ENCODE peak calls at places on chromosomes 13 and 19, in eight cellular contexts. O is astrocyte of the spinal cord, Q is kidney epithelial cell, H is foreskin fibroblast, T is gastrocnemius medialis, U is HFF-Myc, Z is endothelial cell of umbilical vein, F is cardiac muscle cell. M is an unnamed sample.

GRCh38 chr19:3389446-3389778 is 23.0 kb downstream of the NFIC start:
- DNase-seq in O (no peak), Q (no peak), U (no peak), Z (no peak), T (no peak), F (no peak), H (no peak), M (no peak)

GRCh38 chr13:94987869-94988268 is 275.5 kb upstream of the SOX21 start:
- DNase-seq in U (no peak), Q (no peak), H (peak), F (no peak), T (no peak), Z (no peak), O (no peak), M (no peak)

GRCh38 chr13:102930566-102930965 is 84.7 kb downstream of the ERCC5 start:
- DNase-seq in Z (no peak), H (no peak), U (no peak), F (no peak), T (peak), Q (no peak), O (no peak), M (no peak)

GRCh38 chr13:110628477-110628793 is 13.1 kb downstream of the NAXD start:
- DNase-seq in Z (no peak), F (peak), O (peak), T (no peak), Q (no peak), H (no peak), U (no peak), M (no peak)

GRCh38 chr13:26605845-26606244 is 48.4 kb downstream of the WASF3 start:
- DNase-seq in H (no peak), U (no peak), Z (no peak), T (no peak), O (no peak), F (no peak), Q (no peak), M (no peak)

GRCh38 chr19:49863935-49864320 is 3.4 kb downstream of the PNKP start:
- DNase-seq in O (no peak), F (no peak), T (no peak), H (no peak), Q (no peak), Z (no peak), U (no peak), M (no peak)

GRCh38 chr13:112245959-112246358 is 130.2 kb upstream of the SPACA7 start:
- DNase-seq in U (no peak), H (no peak), Z (no peak), Q (no peak), F (no peak), T (no peak), O (no peak), M (no peak)

GRCh38 chr19:4720037-4720700 is 3.5 kb downstream of the DPP9 start:
- DNase-seq in Q (no peak), T (no peak), U (no peak), O (no peak), H (no peak), F (no peak), Z (no peak), M (no peak)

GRCh38 chr13:78228211-78228610 is 309.6 kb upstream of the EDNRB start:
- DNase-seq in T (no peak), H (no peak), Z (no peak), Q (no peak), F (peak), U (no peak), O (no peak), M (no peak)

GRCh38 chr19:55209430-55210119 is at the start of gene PTPRH:
- DNase-seq in U (no peak), O (peak), Q (no peak), F (no peak), T (no peak), H (no peak), Z (no peak), M (no peak)

GRCh38 chr13:40187836-40188591 is 478.4 kb downstream of the FOXO1 start:
- DNase-seq in Z (no peak), U (no peak), O (peak), T (no peak), H (no peak), Q (no peak), F (no peak), M (no peak)

GRCh38 chr13:109869312-109870237 is 83.2 kb upstream of the IRS2 start:
- DNase-seq in F (peak), Q (peak), T (peak), O (peak), U (peak), Z (peak), H (peak), M (peak)

GRCh38 chr19:16067205-16067938 is 8.9 kb upstream of the TPM4 start:
- DNase-seq in U (no peak), Z (peak), F (peak), H (peak), O (peak), T (no peak), Q (no peak), M (peak)

DNA sequence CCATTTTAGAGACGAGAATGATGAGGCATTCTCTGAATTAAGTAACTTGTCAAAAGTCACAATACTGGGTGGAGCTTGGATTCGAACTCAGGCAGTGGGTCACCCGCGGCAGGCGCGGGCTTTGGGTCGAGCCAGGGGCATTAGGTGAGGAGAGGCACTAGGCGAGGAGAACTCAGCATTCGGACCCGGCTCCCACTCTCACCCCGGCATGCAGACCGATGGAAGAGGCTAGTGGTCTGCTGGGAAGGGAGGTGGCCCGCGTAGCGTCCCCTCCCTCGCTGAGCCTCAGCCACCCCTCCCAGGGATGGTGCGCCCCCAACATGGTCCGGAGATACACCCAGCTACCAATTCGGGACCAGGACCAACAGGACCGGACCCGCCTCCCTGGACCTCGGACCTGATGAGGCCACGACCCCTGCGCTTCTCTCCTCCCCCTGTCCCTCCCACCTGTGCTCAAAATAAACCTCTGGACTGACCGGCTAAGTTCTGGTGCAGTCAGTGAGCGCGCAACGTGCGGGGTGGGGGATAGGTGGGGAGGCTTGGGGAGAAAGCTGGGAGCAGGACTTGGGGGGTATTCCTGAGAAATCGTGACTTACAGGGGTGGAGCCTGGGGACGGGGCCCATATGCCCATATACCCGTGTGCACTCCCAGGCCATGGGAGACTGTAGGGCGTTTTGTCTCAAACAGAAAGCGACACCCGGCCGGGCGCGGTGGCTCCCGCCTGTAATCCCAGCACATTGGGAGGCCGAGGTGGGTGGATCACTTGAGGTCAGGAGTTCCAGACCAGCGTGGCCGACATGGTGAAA is 1.3 kb upstream of the SNAPC2 start:
- DNase-seq in U (no peak), Q (no peak), F (no peak), O (no peak), T (no peak), H (no peak), Z (no peak), M (no peak)
- TF ChIP-seq CTCF in U (no peak), Q (no peak), F (no peak), O (no peak), T (no peak), H (no peak), Z (no peak), M (no peak)

GRCh38 chr13:20146381-20146780 is 14.5 kb downstream of the GJA3 start:
- DNase-seq in U (no peak), T (no peak), F (no peak), H (no peak), O (no peak), Z (no peak), Q (no peak), M (no peak)
- H3K4me3 ChIP-seq in U (no peak), T (no peak), F (no peak), H (no peak), O (no peak), Z (no peak), Q (no peak), M (no peak)

DNA sequence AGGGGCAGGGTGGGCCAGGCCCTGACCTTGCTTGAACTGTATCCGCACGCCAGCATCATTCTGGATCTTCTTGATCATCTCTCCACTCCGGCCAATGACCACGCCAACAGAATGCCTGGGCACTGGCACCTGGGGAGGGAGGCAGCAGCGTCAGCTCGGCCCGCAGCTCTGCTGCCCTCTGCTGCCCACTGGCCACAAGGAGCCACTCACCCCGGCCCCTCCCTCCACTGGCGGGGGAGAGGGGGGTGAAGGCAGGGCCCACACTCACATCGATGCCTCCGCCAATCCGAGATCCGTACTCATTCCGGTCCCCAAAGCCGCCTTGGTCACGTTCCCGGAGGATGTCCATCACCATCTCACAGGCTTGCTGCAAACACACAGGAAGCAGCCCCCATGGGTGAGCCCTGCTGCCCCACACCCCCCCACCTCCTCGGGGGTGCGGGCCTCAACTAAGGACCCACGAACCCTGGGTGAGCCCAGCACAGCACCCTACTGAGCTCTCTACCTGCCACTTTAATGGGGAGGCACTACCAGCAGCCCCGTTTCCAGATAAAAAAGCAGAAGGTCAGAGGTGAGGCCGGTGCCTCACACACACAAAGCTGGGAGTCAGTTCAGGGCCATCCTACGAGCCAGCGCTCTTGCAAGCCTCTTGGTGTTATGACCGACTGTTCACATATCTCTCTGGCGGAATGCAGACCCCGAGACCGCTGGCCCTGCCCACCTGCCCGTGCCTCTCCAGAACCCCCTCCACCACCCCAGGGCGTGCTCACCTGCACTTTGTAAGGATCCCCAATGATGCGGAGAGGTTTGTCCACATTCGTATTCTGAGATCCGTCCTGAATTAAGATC is 6.7 kb downstream of the KHSRP start:
- DNase-seq in T (no peak), Z (peak), F (peak), O (peak), U (no peak), H (peak), Q (no peak), M (peak)
- TF ChIP-seq CTCF in T (peak), Z (peak), F (peak), O (peak), U (peak), H (peak), Q (peak), M (peak)

GRCh38 chr19:21587549-21587948 is 82.1 kb downstream of the ZNF429 start:
- DNase-seq in F (no peak), H (no peak), O (no peak), Z (no peak), Q (no peak), T (no peak), U (no peak), M (no peak)
- H3K4me3 ChIP-seq in F (no peak), H (no peak), O (no peak), Z (no peak), Q (no peak), T (peak), U (no peak), M (no peak)

M was measured in AG10803.